ENCODE peak calls at places on chromosomes 11 and 22, in four cellular contexts. One of them, this sample, is unnamed.

GRCh38 chr22:26322179-26322905 is 106.7 kb upstream of the ASPHD2 start:
- DNase-seq in lower leg skin: no peak
- DNase-seq in stimulated activated naive CD4-positive, alpha-beta T cell treated with Interleukin-2 at 50 U/mL for 16 hours: no peak
- DNase-seq in RWPE1: peak; percentile 74
- DNase-seq in this sample: no peak

GRCh38 chr11:106242723-106243405 is 165.4 kb downstream of the AASDHPPT start:
- DNase-seq in RWPE1: no peak
- DNase-seq in stimulated activated naive CD4-positive, alpha-beta T cell treated with Interleukin-2 at 50 U/mL for 16 hours: no peak
- DNase-seq in lower leg skin: no peak
- DNase-seq in this sample: no peak

GRCh38 chr11:99162819-99163218 is 142.1 kb downstream of the CNTN5 start:
- DNase-seq in lower leg skin: no peak
- DNase-seq in stimulated activated naive CD4-positive, alpha-beta T cell treated with Interleukin-2 at 50 U/mL for 16 hours: no peak
- DNase-seq in RWPE1: no peak
- DNase-seq in this sample: no peak

GRCh38 chr11:128688031-128688713 is 5.7 kb upstream of the FLI1 start:
- DNase-seq in stimulated activated naive CD4-positive, alpha-beta T cell treated with Interleukin-2 at 50 U/mL for 16 hours: no peak
- DNase-seq in lower leg skin: no peak
- DNase-seq in RWPE1: no peak
- DNase-seq in this sample: no peak

GRCh38 chr11:69423181-69423580 is 58.3 kb upstream of the LINC01488 start:
- DNase-seq in RWPE1: no peak
- DNase-seq in stimulated activated naive CD4-positive, alpha-beta T cell treated with Interleukin-2 at 50 U/mL for 16 hours: no peak
- DNase-seq in lower leg skin: no peak
- DNase-seq in this sample: no peak

GRCh38 chr11:17846852-17847453 is 112.4 kb downstream of the KCNC1 start:
- DNase-seq in stimulated activated naive CD4-positive, alpha-beta T cell treated with Interleukin-2 at 50 U/mL for 16 hours: no peak
- DNase-seq in RWPE1: no peak
- DNase-seq in lower leg skin: no peak
- DNase-seq in this sample: no peak

GRCh38 chr11:126561327-126561893 is 205.9 kb downstream of the ST3GAL4 start:
- DNase-seq in RWPE1: peak; percentile 52
- DNase-seq in lower leg skin: no peak
- DNase-seq in stimulated activated naive CD4-positive, alpha-beta T cell treated with Interleukin-2 at 50 U/mL for 16 hours: no peak
- DNase-seq in this sample: peak; percentile 51

GRCh38 chr11:6116638-6117037 is 9.2 kb downstream of the OR56B4 start:
- DNase-seq in stimulated activated naive CD4-positive, alpha-beta T cell treated with Interleukin-2 at 50 U/mL for 16 hours: no peak
- DNase-seq in lower leg skin: no peak
- DNase-seq in RWPE1: no peak
- DNase-seq in this sample: no peak

GRCh38 chr22:46537221-46537945 is at the start of gene CELSR1:
- DNase-seq in lower leg skin: no peak
- DNase-seq in RWPE1: no peak
- DNase-seq in stimulated activated naive CD4-positive, alpha-beta T cell treated with Interleukin-2 at 50 U/mL for 16 hours: peak; percentile 11
- DNase-seq in this sample: no peak

GRCh38 chr22:47695176-47695575 is 932.7 kb downstream of the TBC1D22A start:
- DNase-seq in stimulated activated naive CD4-positive, alpha-beta T cell treated with Interleukin-2 at 50 U/mL for 16 hours: no peak
- DNase-seq in lower leg skin: no peak
- DNase-seq in RWPE1: no peak
- DNase-seq in this sample: no peak

GRCh38 chr22:44158766-44159165 is 22.0 kb upstream of the PARVG start:
- DNase-seq in lower leg skin: no peak
- DNase-seq in RWPE1: no peak
- DNase-seq in stimulated activated naive CD4-positive, alpha-beta T cell treated with Interleukin-2 at 50 U/mL for 16 hours: no peak
- DNase-seq in this sample: no peak

GRCh38 chr22:40624770-40625169 is 11.7 kb downstream of the MRTFA start:
- DNase-seq in RWPE1: no peak
- DNase-seq in stimulated activated naive CD4-positive, alpha-beta T cell treated with Interleukin-2 at 50 U/mL for 16 hours: no peak
- DNase-seq in lower leg skin: no peak
- DNase-seq in this sample: no peak

GRCh38 chr11:71368966-71369365 is 79.2 kb downstream of the DHCR7 start:
- DNase-seq in RWPE1: no peak
- DNase-seq in lower leg skin: no peak
- DNase-seq in stimulated activated naive CD4-positive, alpha-beta T cell treated with Interleukin-2 at 50 U/mL for 16 hours: no peak
- DNase-seq in this sample: no peak

GRCh38 chr11:10669258-10670033 is 24.1 kb downstream of the IRAG1 start:
- DNase-seq in stimulated activated naive CD4-positive, alpha-beta T cell treated with Interleukin-2 at 50 U/mL for 16 hours: no peak
- DNase-seq in lower leg skin: no peak
- DNase-seq in RWPE1: no peak
- DNase-seq in this sample: no peak

GRCh38 chr22:50455201-50455600 is 19.6 kb downstream of the SBF1 start:
- DNase-seq in lower leg skin: no peak
- DNase-seq in RWPE1: no peak
- DNase-seq in stimulated activated naive CD4-positive, alpha-beta T cell treated with Interleukin-2 at 50 U/mL for 16 hours: no peak
- DNase-seq in this sample: no peak

GRCh38 chr11:536841-537621 is at the start of gene LRRC56:
- DNase-seq in RWPE1: peak; percentile 90
- DNase-seq in stimulated activated naive CD4-positive, alpha-beta T cell treated with Interleukin-2 at 50 U/mL for 16 hours: peak; percentile 86
- DNase-seq in lower leg skin: peak; percentile 74
- DNase-seq in this sample: no peak

GRCh38 chr22:38163844-38164577 is 17.6 kb downstream of the PLA2G6 start:
- DNase-seq in lower leg skin: no peak
- DNase-seq in RWPE1: no peak
- DNase-seq in stimulated activated naive CD4-positive, alpha-beta T cell treated with Interleukin-2 at 50 U/mL for 16 hours: no peak
- DNase-seq in this sample: no peak

GRCh38 chr11:106875013-106875412 is 143.3 kb downstream of the GUCY1A2 start:
- DNase-seq in RWPE1: no peak
- DNase-seq in stimulated activated naive CD4-positive, alpha-beta T cell treated with Interleukin-2 at 50 U/mL for 16 hours: no peak
- DNase-seq in lower leg skin: no peak
- DNase-seq in this sample: no peak